ENCODE peak calls at places on chromosomes 12 and 14, in ten cellular contexts. R, X, A, S, K, Z, W, P, F and O are unnamed samples.

GRCh38 chr12:40946612-40947194 is 241.4 kb upstream of the PDZRN4 start:
- DNase-seq in R (no peak), X (peak; percentile 4), A (peak; percentile 58), S (no peak), K (no peak), Z (peak; percentile 61), W (peak; percentile 54), P (no peak), F (peak; percentile 75), O (peak; percentile 56)

GRCh38 chr14:59870277-59871165 is at the start of gene RTN1:
- DNase-seq in R (no peak), X (peak; percentile 66), A (peak; percentile 59), S (no peak), K (peak; percentile 8), Z (peak; percentile 74), W (peak; percentile 49), P (peak; percentile 76), F (peak; percentile 60), O (peak; percentile 85)

GRCh38 chr12:133145981-133146380 is 15.6 kb downstream of the ZNF10 start:
- DNase-seq in R (no peak), X (no peak), A (no peak), S (no peak), K (no peak), Z (no peak), W (no peak), P (no peak), F (no peak), O (no peak)

GRCh38 chr12:123389560-123390351 is 5.8 kb downstream of the KMT5A start:
- DNase-seq in R (no peak), X (no peak), A (no peak), S (no peak), K (peak; percentile 28), Z (peak; percentile 22), W (peak; percentile 22), P (peak; percentile 68), F (peak; percentile 50), O (peak; percentile 74)

GRCh38 chr14:91380610-91381371 is 36.8 kb downstream of the CCDC88C start:
- DNase-seq in R (no peak), X (no peak), A (peak; percentile 93), S (peak; percentile 72), K (no peak), Z (peak; percentile 99), W (peak; percentile 82), P (no peak), F (peak; percentile 42), O (no peak)

GRCh38 chr14:49940805-49941421 is 48.0 kb downstream of the ARF6 start:
- DNase-seq in R (no peak), X (no peak), A (peak; percentile 55), S (no peak), K (no peak), Z (peak; percentile 76), W (peak; percentile 66), P (no peak), F (peak; percentile 68), O (no peak)

GRCh38 chr12:52691076-52691764 is 11.0 kb upstream of the KRT1 start:
- DNase-seq in R (no peak), X (no peak), A (no peak), S (no peak), K (peak; percentile 67), Z (peak; percentile 18), W (no peak), P (peak; percentile 54), F (no peak), O (peak; percentile 65)

GRCh38 chr12:121762269-121762668 is 31.2 kb downstream of the RHOF start:
- DNase-seq in R (no peak), X (no peak), A (no peak), S (no peak), K (no peak), Z (no peak), W (peak; percentile 49), P (no peak), F (no peak), O (no peak)

GRCh38 chr12:28089363-28089762 is 100.9 kb upstream of the CCDC91 start:
- DNase-seq in R (no peak), X (no peak), A (peak; percentile 45), S (no peak), K (no peak), Z (peak; percentile 95), W (peak; percentile 42), P (no peak), F (peak; percentile 59), O (peak; percentile 51)

GRCh38 chr14:67623114-67623513 is 3.4 kb downstream of the ARG2 start:
- DNase-seq in R (peak; percentile 30), X (peak; percentile 16), A (peak; percentile 56), S (peak; percentile 46), K (no peak), Z (peak; percentile 28), W (peak; percentile 45), P (no peak), F (peak; percentile 35), O (peak; percentile 42)

GRCh38 chr12:113561381-113561780 is 89.7 kb upstream of the LHX5 start:
- DNase-seq in R (no peak), X (no peak), A (no peak), S (no peak), K (no peak), Z (no peak), W (no peak), P (no peak), F (no peak), O (no peak)

GRCh38 chr14:72745991-72746980 is 147.6 kb downstream of the DPF3 start:
- DNase-seq in R (no peak), X (no peak), A (peak; percentile 47), S (peak; percentile 32), K (no peak), Z (no peak), W (peak; percentile 63), P (no peak), F (peak; percentile 88), O (no peak)

GRCh38 chr12:107379852-107380567 is 286.7 kb upstream of the CRY1 start:
- DNase-seq in R (no peak), X (no peak), A (no peak), S (no peak), K (no peak), Z (peak; percentile 51), W (no peak), P (no peak), F (peak; percentile 65), O (no peak)

GRCh38 chr12:68450947-68451260 is 118.7 kb upstream of the MDM1 start:
- DNase-seq in R (no peak), X (no peak), A (no peak), S (no peak), K (no peak), Z (no peak), W (no peak), P (no peak), F (no peak), O (no peak)

GRCh38 chr12:115155665-115156645 is 472.0 kb upstream of the TBX3 start:
- DNase-seq in R (peak; percentile 99), X (no peak), A (peak; percentile 69), S (peak; percentile 88), K (no peak), Z (no peak), W (peak; percentile 67), P (no peak), F (peak; percentile 38), O (peak; percentile 45)

GRCh38 chr12:46794593-46795190 is 31.1 kb downstream of the SLC38A4 start:
- DNase-seq in R (no peak), X (no peak), A (no peak), S (no peak), K (no peak), Z (no peak), W (no peak), P (no peak), F (no peak), O (no peak)

GRCh38 chr12:64088431-64089349 is 133.4 kb downstream of the KICS2 start:
- DNase-seq in R (peak; percentile 92), X (peak; percentile 21), A (peak; percentile 95), S (peak; percentile 85), K (no peak), Z (peak; percentile 96), W (peak; percentile 95), P (peak; percentile 71), F (peak; percentile 89), O (peak; percentile 75)

GRCh38 chr12:51217133-51217967 is 512 bp downstream of the POU6F1 start:
- DNase-seq in R (no peak), X (peak; percentile 66), A (peak; percentile 17), S (no peak), K (peak; percentile 60), Z (peak; percentile 33), W (peak; percentile 35), P (peak; percentile 73), F (peak; percentile 68), O (peak; percentile 65)

GRCh38 chr12:46154221-46154975 is 114.4 kb downstream of the SLC38A1 start:
- DNase-seq in R (peak; percentile 15), X (no peak), A (peak; percentile 44), S (no peak), K (no peak), Z (no peak), W (peak; percentile 45), P (no peak), F (peak; percentile 77), O (no peak)

GRCh38 chr12:119102274-119102673 is 76.5 kb upstream of the HSPB8 start:
- DNase-seq in R (no peak), X (no peak), A (no peak), S (no peak), K (no peak), Z (no peak), W (no peak), P (no peak), F (no peak), O (no peak)

GRCh38 chr14:52067873-52068740 is 752 bp downstream of the NID2 start:
- DNase-seq in R (no peak), X (no peak), A (peak; percentile 60), S (no peak), K (peak; percentile 5), Z (peak; percentile 40), W (peak; percentile 43), P (peak; percentile 50), F (peak; percentile 72), O (peak; percentile 66)

GRCh38 chr12:92064420-92064819 is 81.2 kb downstream of the BTG1 start:
- DNase-seq in R (no peak), X (no peak), A (no peak), S (no peak), K (no peak), Z (no peak), W (no peak), P (no peak), F (no peak), O (no peak)

GRCh38 chr14:73216035-73216434 is 21.3 kb upstream of the PAPLN start:
- DNase-seq in R (no peak), X (no peak), A (no peak), S (no peak), K (no peak), Z (no peak), W (no peak), P (no peak), F (no peak), O (no peak)

GRCh38 chr12:30457621-30458289 is 237.9 kb downstream of the IPO8 start:
- DNase-seq in R (peak; percentile 36), X (no peak), A (peak; percentile 93), S (peak; percentile 23), K (no peak), Z (peak; percentile 81), W (peak; percentile 93), P (no peak), F (peak; percentile 52), O (peak; percentile 72)